ENCODE peak calls at places on chromosome 7, in seven cellular contexts. One of them, this sample, is unnamed.

GRCh38 chr7:104161244-104161643 is 46.6 kb downstream of the ORC5 start:
- DNase-seq in A673: no peak
- DNase-seq in stomach: no peak
- DNase-seq in left ventricle myocardium inferior: no peak
- DNase-seq in foreskin keratinocyte: no peak
- DNase-seq in lung: no peak
- DNase-seq in IMR-90: no peak
- DNase-seq in this sample: no peak

GRCh38 chr7:1305873-1306272 is 73.2 kb downstream of the UNCX start:
- DNase-seq in A673: no peak
- DNase-seq in stomach: no peak
- DNase-seq in left ventricle myocardium inferior: no peak
- DNase-seq in foreskin keratinocyte: no peak
- DNase-seq in lung: no peak
- DNase-seq in IMR-90: no peak
- DNase-seq in this sample: no peak

GRCh38 chr7:117759950-117760640 is 113.1 kb downstream of the CTTNBP2 start:
- DNase-seq in A673: no peak
- DNase-seq in stomach: no peak
- DNase-seq in left ventricle myocardium inferior: no peak
- DNase-seq in foreskin keratinocyte: no peak
- DNase-seq in lung: no peak
- DNase-seq in IMR-90: peak; percentile 88
- DNase-seq in this sample: no peak

GRCh38 chr7:1945558-1945957 is 275.5 kb downstream of the ELFN1 start:
- DNase-seq in A673: no peak
- DNase-seq in stomach: no peak
- DNase-seq in left ventricle myocardium inferior: no peak
- DNase-seq in foreskin keratinocyte: no peak
- DNase-seq in lung: no peak
- DNase-seq in IMR-90: no peak
- DNase-seq in this sample: no peak

GRCh38 chr7:148672041-148672440 is 26.7 kb upstream of the CUL1 start:
- DNase-seq in A673: no peak
- DNase-seq in stomach: no peak
- DNase-seq in left ventricle myocardium inferior: no peak
- DNase-seq in foreskin keratinocyte: peak; percentile 14
- DNase-seq in lung: no peak
- DNase-seq in IMR-90: no peak
- DNase-seq in this sample: no peak

GRCh38 chr7:17690030-17690429 is 250.3 kb downstream of the SNX13 start:
- DNase-seq in A673: no peak
- DNase-seq in stomach: no peak
- DNase-seq in left ventricle myocardium inferior: no peak
- DNase-seq in foreskin keratinocyte: peak; percentile 41
- DNase-seq in lung: no peak
- DNase-seq in IMR-90: peak; percentile 95
- DNase-seq in this sample: no peak

GRCh38 chr7:29189743-29190201 is 4.8 kb upstream of the CHN2 start:
- DNase-seq in A673: peak; percentile 89
- DNase-seq in stomach: peak; percentile 76
- DNase-seq in left ventricle myocardium inferior: peak; percentile 50
- DNase-seq in foreskin keratinocyte: no peak
- DNase-seq in lung: peak; percentile 57
- DNase-seq in IMR-90: no peak
- DNase-seq in this sample: peak; percentile 82

GRCh38 chr7:102424129-102424551 is 9.2 kb upstream of the ORAI2 start:
- DNase-seq in A673: no peak
- DNase-seq in stomach: no peak
- DNase-seq in left ventricle myocardium inferior: no peak
- DNase-seq in foreskin keratinocyte: no peak
- DNase-seq in lung: no peak
- DNase-seq in IMR-90: no peak
- DNase-seq in this sample: no peak

GRCh38 chr7:152859781-152860191 is 100.2 kb downstream of the ACTR3B start:
- DNase-seq in A673: peak; percentile 43
- DNase-seq in stomach: no peak
- DNase-seq in left ventricle myocardium inferior: no peak
- DNase-seq in foreskin keratinocyte: no peak
- DNase-seq in lung: no peak
- DNase-seq in IMR-90: no peak
- DNase-seq in this sample: no peak

GRCh38 chr7:148662646-148663045 is 36.1 kb upstream of the CUL1 start:
- DNase-seq in A673: no peak
- DNase-seq in stomach: no peak
- DNase-seq in left ventricle myocardium inferior: no peak
- DNase-seq in foreskin keratinocyte: no peak
- DNase-seq in lung: no peak
- DNase-seq in IMR-90: no peak
- DNase-seq in this sample: no peak

GRCh38 chr7:127250312-127251047 is 2.3 kb downstream of the GRM8 start:
- DNase-seq in A673: peak; percentile 7
- DNase-seq in stomach: no peak
- DNase-seq in left ventricle myocardium inferior: no peak
- DNase-seq in foreskin keratinocyte: no peak
- DNase-seq in lung: no peak
- DNase-seq in IMR-90: no peak
- DNase-seq in this sample: no peak

GRCh38 chr7:149404830-149405229 is 56.0 kb downstream of the ZNF777 start:
- DNase-seq in A673: no peak
- DNase-seq in stomach: no peak
- DNase-seq in left ventricle myocardium inferior: no peak
- DNase-seq in foreskin keratinocyte: no peak
- DNase-seq in lung: no peak
- DNase-seq in IMR-90: no peak
- DNase-seq in this sample: no peak

GRCh38 chr7:155597753-155598140 is 46.7 kb upstream of the RBM33 start:
- DNase-seq in A673: no peak
- DNase-seq in stomach: peak; percentile 29
- DNase-seq in left ventricle myocardium inferior: no peak
- DNase-seq in foreskin keratinocyte: no peak
- DNase-seq in lung: no peak
- DNase-seq in IMR-90: no peak
- DNase-seq in this sample: no peak

GRCh38 chr7:26293569-26294308 is 2.1 kb downstream of the SNX10 start:
- DNase-seq in A673: no peak
- DNase-seq in stomach: no peak
- DNase-seq in left ventricle myocardium inferior: no peak
- DNase-seq in foreskin keratinocyte: no peak
- DNase-seq in lung: no peak
- DNase-seq in IMR-90: no peak
- DNase-seq in this sample: no peak

GRCh38 chr7:26291251-26291650 is 411 bp upstream of the SNX10 start:
- DNase-seq in A673: no peak
- DNase-seq in stomach: no peak
- DNase-seq in left ventricle myocardium inferior: no peak
- DNase-seq in foreskin keratinocyte: no peak
- DNase-seq in lung: no peak
- DNase-seq in IMR-90: no peak
- DNase-seq in this sample: no peak

GRCh38 chr7:26292768-26293560 is 1.3 kb downstream of the SNX10 start:
- DNase-seq in A673: no peak
- DNase-seq in stomach: no peak
- DNase-seq in left ventricle myocardium inferior: no peak
- DNase-seq in foreskin keratinocyte: no peak
- DNase-seq in lung: no peak
- DNase-seq in IMR-90: no peak
- DNase-seq in this sample: peak; percentile 35

GRCh38 chr7:26295015-26295414 is 3.4 kb downstream of the SNX10 start:
- DNase-seq in A673: no peak
- DNase-seq in stomach: no peak
- DNase-seq in left ventricle myocardium inferior: no peak
- DNase-seq in foreskin keratinocyte: no peak
- DNase-seq in lung: no peak
- DNase-seq in IMR-90: no peak
- DNase-seq in this sample: no peak

GRCh38 chr7:26291699-26292538 is at the start of gene SNX10:
- DNase-seq in A673: peak; percentile 45
- DNase-seq in stomach: peak; percentile 52
- DNase-seq in left ventricle myocardium inferior: peak; percentile 32
- DNase-seq in foreskin keratinocyte: no peak
- DNase-seq in lung: peak; percentile 58
- DNase-seq in IMR-90: no peak
- DNase-seq in this sample: peak; percentile 83
- TF ChIP-seq CTCF in A673: peak; percentile 31
- TF ChIP-seq CTCF in stomach: no peak
- TF ChIP-seq CTCF in left ventricle myocardium inferior: peak; percentile 13
- TF ChIP-seq CTCF in foreskin keratinocyte: peak; percentile 62
- TF ChIP-seq CTCF in lung: peak; percentile 29
- TF ChIP-seq CTCF in IMR-90: no peak
- TF ChIP-seq CTCF in this sample: no peak

DNA sequence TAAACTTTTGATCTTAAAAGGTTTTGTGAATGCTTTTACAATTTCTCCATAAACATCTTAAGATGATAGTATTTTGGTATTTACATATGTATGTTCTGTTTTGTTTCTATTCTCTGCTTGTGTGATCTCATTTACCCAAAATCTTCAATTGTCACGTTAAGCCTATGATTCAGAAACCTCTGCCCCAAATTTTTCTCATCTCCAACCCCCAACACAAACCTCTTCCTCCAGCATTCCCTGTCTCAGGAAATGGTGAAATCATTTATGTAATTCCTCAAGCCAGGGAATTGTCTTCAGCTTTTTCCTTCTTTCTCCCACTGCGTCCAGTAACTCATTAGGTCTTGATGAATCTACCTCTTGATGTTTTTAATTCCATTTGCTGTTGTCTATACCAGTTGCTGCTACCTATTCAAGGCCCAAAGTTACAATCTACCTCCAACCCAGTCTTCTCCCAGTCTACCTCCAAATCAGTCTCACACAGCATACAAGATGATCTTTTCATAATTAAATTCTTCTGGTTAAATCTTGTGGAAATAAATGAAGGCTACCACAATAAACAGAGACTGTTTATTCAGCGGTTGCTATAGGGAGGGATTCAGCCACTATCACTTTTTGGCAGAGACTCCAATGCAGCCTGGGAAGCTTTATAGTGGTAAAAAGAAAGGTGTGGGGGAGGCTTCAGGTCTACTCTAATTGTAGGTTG is 5.8 kb downstream of the CFAP69 start:
- DNase-seq in A673: no peak
- DNase-seq in stomach: no peak
- DNase-seq in left ventricle myocardium inferior: no peak
- DNase-seq in foreskin keratinocyte: no peak
- DNase-seq in lung: no peak
- DNase-seq in IMR-90: peak; percentile 40
- DNase-seq in this sample: no peak
- H3K27ac ChIP-seq in A673: no peak overlapping the region
- H3K27ac ChIP-seq in stomach: no peak overlapping the region
- H3K27ac ChIP-seq in left ventricle myocardium inferior: no peak overlapping the region
- H3K27ac ChIP-seq in foreskin keratinocyte: no peak overlapping the region
- H3K27ac ChIP-seq in lung: no peak overlapping the region
- H3K27ac ChIP-seq in IMR-90: no peak overlapping the region
- H3K27ac ChIP-seq in this sample: no peak overlapping the region

GRCh38 chr7:25781704-25782103 is 370.3 kb upstream of the NFE2L3 start:
- DNase-seq in A673: no peak
- DNase-seq in stomach: no peak
- DNase-seq in left ventricle myocardium inferior: no peak
- DNase-seq in foreskin keratinocyte: no peak
- DNase-seq in lung: no peak
- DNase-seq in IMR-90: no peak
- DNase-seq in this sample: no peak

GRCh38 chr7:25777969-25778767 is 373.8 kb upstream of the NFE2L3 start:
- DNase-seq in A673: no peak
- DNase-seq in stomach: no peak
- DNase-seq in left ventricle myocardium inferior: no peak
- DNase-seq in foreskin keratinocyte: no peak
- DNase-seq in lung: no peak
- DNase-seq in IMR-90: no peak
- DNase-seq in this sample: no peak

GRCh38 chr7:25779002-25779546 is 372.9 kb upstream of the NFE2L3 start:
- DNase-seq in A673: no peak
- DNase-seq in stomach: no peak
- DNase-seq in left ventricle myocardium inferior: no peak
- DNase-seq in foreskin keratinocyte: no peak
- DNase-seq in lung: no peak
- DNase-seq in IMR-90: no peak
- DNase-seq in this sample: no peak

GRCh38 chr7:25776737-25777109 is 375.3 kb upstream of the NFE2L3 start:
- DNase-seq in A673: no peak
- DNase-seq in stomach: no peak
- DNase-seq in left ventricle myocardium inferior: no peak
- DNase-seq in foreskin keratinocyte: no peak
- DNase-seq in lung: no peak
- DNase-seq in IMR-90: no peak
- DNase-seq in this sample: no peak

DNA sequence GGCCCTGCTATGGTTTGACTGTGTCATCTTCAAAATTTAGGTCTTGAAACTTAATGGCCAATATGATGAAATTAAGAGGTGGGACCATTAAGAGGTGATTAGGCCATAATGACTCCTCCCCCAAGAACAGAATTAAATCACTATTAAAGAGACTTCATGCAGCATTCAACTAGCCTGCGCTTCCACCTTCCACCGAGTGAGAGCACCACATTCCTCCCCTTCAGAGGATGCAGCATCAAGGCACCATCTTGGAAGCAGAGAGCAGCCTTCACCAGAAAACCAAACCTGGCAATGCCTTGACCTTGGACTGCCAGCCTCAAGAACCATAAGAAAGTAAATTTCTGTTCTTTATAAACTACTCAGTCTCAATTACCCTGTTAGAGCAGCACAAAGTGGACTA is 371.1 kb upstream of the NFE2L3 start:
- DNase-seq in A673: no peak
- DNase-seq in stomach: no peak
- DNase-seq in left ventricle myocardium inferior: no peak
- DNase-seq in foreskin keratinocyte: no peak
- DNase-seq in lung: no peak
- DNase-seq in IMR-90: no peak
- DNase-seq in this sample: no peak
- TF ChIP-seq CTCF in A673: no peak
- TF ChIP-seq CTCF in stomach: no peak
- TF ChIP-seq CTCF in left ventricle myocardium inferior: no peak
- TF ChIP-seq CTCF in foreskin keratinocyte: no peak
- TF ChIP-seq CTCF in lung: no peak
- TF ChIP-seq CTCF in IMR-90: no peak
- TF ChIP-seq CTCF in this sample: no peak

GRCh38 chr7:105267244-105267643 is 121.5 kb downstream of the SRPK2 start:
- DNase-seq in A673: no peak
- DNase-seq in stomach: no peak
- DNase-seq in left ventricle myocardium inferior: no peak
- DNase-seq in foreskin keratinocyte: no peak
- DNase-seq in lung: no peak
- DNase-seq in IMR-90: peak; percentile 46
- DNase-seq in this sample: no peak

GRCh38 chr7:105270117-105270516 is 118.6 kb downstream of the SRPK2 start:
- DNase-seq in A673: no peak
- DNase-seq in stomach: no peak
- DNase-seq in left ventricle myocardium inferior: no peak
- DNase-seq in foreskin keratinocyte: no peak
- DNase-seq in lung: no peak
- DNase-seq in IMR-90: no peak
- DNase-seq in this sample: no peak

GRCh38 chr7:105269397-105269796 is 119.3 kb downstream of the SRPK2 start:
- DNase-seq in A673: no peak
- DNase-seq in stomach: no peak
- DNase-seq in left ventricle myocardium inferior: no peak
- DNase-seq in foreskin keratinocyte: no peak
- DNase-seq in lung: no peak
- DNase-seq in IMR-90: no peak
- DNase-seq in this sample: no peak

GRCh38 chr7:105268511-105269392 is 120.0 kb downstream of the SRPK2 start:
- DNase-seq in A673: peak; percentile 57
- DNase-seq in stomach: no peak
- DNase-seq in left ventricle myocardium inferior: no peak
- DNase-seq in foreskin keratinocyte: peak; percentile 45
- DNase-seq in lung: no peak
- DNase-seq in IMR-90: peak; percentile 71
- DNase-seq in this sample: no peak

GRCh38 chr7:105268056-105268455 is 120.7 kb downstream of the SRPK2 start:
- DNase-seq in A673: no peak
- DNase-seq in stomach: no peak
- DNase-seq in left ventricle myocardium inferior: no peak
- DNase-seq in foreskin keratinocyte: peak; percentile 75
- DNase-seq in lung: no peak
- DNase-seq in IMR-90: peak; percentile 87
- DNase-seq in this sample: no peak
- H3K27ac ChIP-seq in A673: peak overlapping the region; percentile 74
- H3K27ac ChIP-seq in stomach: peak overlapping the region; percentile 74
- H3K27ac ChIP-seq in left ventricle myocardium inferior: peak overlapping the region; percentile 78
- H3K27ac ChIP-seq in foreskin keratinocyte: peak overlapping the region; percentile 85
- H3K27ac ChIP-seq in lung: no peak overlapping the region
- H3K27ac ChIP-seq in IMR-90: no peak overlapping the region
- H3K27ac ChIP-seq in this sample: no peak overlapping the region